ENCODE peak calls at places on chromosomes 2 and 18, in four cellular contexts. Z is ovary, Q is transverse colon, H is stomach. J is an unnamed sample.

GRCh38 chr18:59325965-59326364 is 7.5 kb upstream of the CPLX4 start:
- DNase-seq in Q (no peak), H (no peak), Z (no peak), J (no peak)

GRCh38 chr2:161029321-161029720 is 130.9 kb upstream of the TANK start:
- DNase-seq in Z (no peak), Q (no peak), H (no peak), J (no peak)

GRCh38 chr2:234577191-234577590 is 80.3 kb upstream of the ARL4C start:
- DNase-seq in Q (no peak), H (no peak), Z (no peak), J (no peak)

GRCh38 chr18:76668546-76668945 is 153.8 kb upstream of the ZNF236 start:
- DNase-seq in H (no peak), Q (no peak), Z (no peak), J (no peak)

GRCh38 chr2:43106767-43107527 is 119.5 kb downstream of the ZFP36L2 start:
- DNase-seq in H (no peak), Q (no peak), Z (peak), J (no peak)

GRCh38 chr2:111957872-111958354 is 59.5 kb downstream of the MERTK start:
- DNase-seq in Z (no peak), Q (no peak), H (no peak), J (no peak)

GRCh38 chr18:62672600-62672999 is 42.7 kb upstream of the PHLPP1 start:
- DNase-seq in H (no peak), Q (no peak), Z (no peak), J (no peak)

GRCh38 chr2:12484536-12485115 is 232.1 kb upstream of the TRIB2 start:
- DNase-seq in Z (no peak), H (no peak), Q (no peak), J (no peak)

GRCh38 chr18:27057459-27058302 is 127.4 kb downstream of the CHST9 start:
- DNase-seq in Q (no peak), H (no peak), Z (no peak), J (no peak)

GRCh38 chr18:70377317-70377799 is 88.5 kb downstream of the SOCS6 start:
- DNase-seq in H (no peak), Z (no peak), Q (no peak), J (no peak)
- TF ChIP-seq EP300 in H (no peak), Z (no peak), Q (no peak), J (no peak)

GRCh38 chr2:63865159-63865799 is 23.6 kb downstream of the UGP2 start:
- DNase-seq in H (no peak), Z (no peak), Q (no peak), J (no peak)
- TF ChIP-seq EP300 in H (no peak), Z (no peak), Q (no peak), J (no peak)

DNA sequence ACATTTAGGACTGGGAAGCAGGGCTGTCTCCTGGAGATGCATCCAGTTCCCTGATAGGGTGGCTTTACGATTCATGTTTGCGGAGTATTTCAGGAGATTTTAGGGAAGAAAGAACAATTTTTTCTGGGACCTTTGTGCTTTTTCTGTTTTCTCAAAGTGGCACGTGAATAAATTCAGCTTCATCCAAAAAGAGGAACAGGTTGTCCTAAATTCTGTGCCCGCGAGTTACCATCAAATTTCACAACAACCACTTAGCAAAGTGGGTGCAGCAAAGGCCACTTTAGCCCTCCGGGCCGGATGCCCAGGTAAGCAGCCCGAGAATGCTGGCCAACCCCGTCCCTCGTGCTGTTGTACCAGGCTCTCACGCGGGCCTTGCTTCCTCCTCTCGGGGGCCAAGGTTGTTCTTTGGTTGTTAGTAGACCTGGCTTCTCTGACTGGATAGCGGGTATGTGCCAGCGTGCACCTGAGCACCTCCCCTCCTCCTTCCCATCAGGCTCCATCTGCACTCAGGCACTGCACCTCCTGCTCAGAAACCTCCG is 83.1 kb downstream of the CMPK2 start:
- DNase-seq in Q (no peak), Z (no peak), H (no peak), J (no peak)
- TF ChIP-seq EP300 in Q (no peak), Z (no peak), H (no peak), J (no peak)

GRCh38 chr2:1069847-1070246 is 119.2 kb downstream of the SNTG2 start:
- DNase-seq in Q (no peak), Z (no peak), H (no peak), J (no peak)
- TF ChIP-seq EP300 in Q (no peak), Z (no peak), H (no peak), J (no peak)

DNA sequence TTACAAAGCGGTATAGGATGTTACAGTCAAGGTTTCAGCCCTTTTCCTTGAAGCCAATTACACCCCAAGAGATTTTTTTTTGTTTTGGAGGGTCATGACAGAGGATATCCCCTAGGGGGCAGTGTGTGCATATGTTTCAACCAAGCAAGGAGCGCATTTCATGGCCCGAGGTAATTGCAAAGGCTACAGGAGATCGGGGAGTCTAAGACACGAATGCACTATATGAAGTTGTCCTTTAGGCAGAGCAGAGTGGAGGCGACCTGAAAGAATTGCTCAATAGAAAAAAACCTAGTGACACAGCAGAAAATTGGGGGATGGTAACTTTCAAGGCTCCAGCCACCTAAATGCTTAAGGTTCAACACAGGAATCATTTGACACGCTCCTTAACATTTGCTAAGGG is 219.8 kb upstream of the PARD3B start:
- DNase-seq in H (peak), Q (peak), Z (peak), J (no peak)
- TF ChIP-seq EP300 in H (no peak), Q (no peak), Z (no peak), J (no peak)

DNA sequence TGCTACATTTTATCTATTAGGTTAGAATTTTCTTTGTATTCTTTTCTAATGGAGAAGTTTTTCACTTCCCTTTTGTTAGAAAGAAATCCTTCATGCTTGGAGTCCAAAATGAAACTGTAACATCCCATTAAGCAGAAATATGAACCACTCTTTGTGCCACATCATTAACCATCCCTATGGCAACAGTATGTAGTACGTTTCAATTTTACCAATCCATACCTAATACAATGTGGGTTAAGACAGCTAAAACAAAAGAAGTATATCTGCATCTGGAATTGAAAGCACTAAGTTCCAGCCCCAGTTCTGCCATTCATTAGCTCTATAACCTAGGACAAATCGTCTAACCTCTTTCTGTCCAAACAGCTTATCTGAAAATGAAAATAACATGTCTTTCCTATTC is 409.2 kb upstream of the SPHKAP start:
- DNase-seq in Q (no peak), H (no peak), Z (no peak), J (no peak)
- TF ChIP-seq EP300 in Q (no peak), H (no peak), Z (no peak), J (no peak)

GRCh38 chr18:22841840-22842239 is 91.3 kb upstream of the RBBP8 start:
- DNase-seq in Q (no peak), H (no peak), Z (no peak), J (no peak)
- TF ChIP-seq EP300 in Q (no peak), H (no peak), Z (no peak), J (no peak)

GRCh38 chr18:711693-712400 is 583 bp downstream of the ENOSF1 start:
- DNase-seq in Q (peak), H (peak), Z (peak), J (peak)
- TF ChIP-seq EP300 in Q (no peak), H (no peak), Z (no peak), J (peak)

GRCh38 chr2:26346454-26347053 is at the start of gene ADGRF3:
- DNase-seq in Z (peak), H (peak), Q (peak), J (peak)

GRCh38 chr2:26344581-26345283 is 1.2 kb upstream of the SELENOI start:
- DNase-seq in Z (peak), Q (peak), H (no peak), J (no peak)

GRCh38 chr2:26347286-26347865 is 787 bp upstream of the ADGRF3 start:
- DNase-seq in Z (no peak), H (no peak), Q (no peak), J (no peak)

GRCh38 chr2:26345284-26345553 is 724 bp upstream of the SELENOI start:
- DNase-seq in Z (no peak), H (no peak), Q (no peak), J (no peak)

GRCh38 chr2:26345554-26346453 is at the start of gene SELENOI:
- DNase-seq in H (peak), Z (peak), Q (peak), J (peak)
- TF ChIP-seq EP300 in H (no peak), Z (no peak), Q (no peak), J (peak)

GRCh38 chr18:32918692-32919250 is 145.9 kb upstream of the KLHL14 start:
- DNase-seq in H (no peak), Z (no peak), Q (no peak), J (no peak)
- TF ChIP-seq EP300 in H (no peak), Z (no peak), Q (no peak), J (no peak)